ENCODE peak calls at places on chromosome 22, in seven cellular contexts. B is gastrocnemius medialis, X is substantia nigra, K is OCI-LY7, L is SJSA1, Q is dorsolateral prefrontal cortex, H is esophagus squamous epithelium. G is an unnamed sample.

GRCh38 chr22:31526275-31526674 is 29.9 kb downstream of the SFI1 start:
- DNase-seq in X (no peak), K (no peak), B (no peak), L (no peak), Q (no peak), H (no peak), G (no peak)

GRCh38 chr22:29311468-29312217 is 3.9 kb downstream of the RASL10A start:
- DNase-seq in Q (peak), B (no peak), X (no peak), K (no peak), L (peak), H (no peak), G (no peak)

GRCh38 chr22:29049655-29050263 is 11.9 kb downstream of the C22orf31 start:
- DNase-seq in X (no peak), B (no peak), Q (no peak), L (no peak), K (no peak), H (no peak), G (no peak)

GRCh38 chr22:39278040-39278439 is 33.3 kb upstream of the PDGFB start:
- DNase-seq in H (no peak), X (no peak), B (peak), Q (no peak), L (peak), K (no peak), G (no peak)

GRCh38 chr22:49858827-49859226 is 5.2 kb downstream of the ZBED4 start:
- DNase-seq in L (no peak), K (no peak), B (no peak), H (no peak), X (no peak), Q (no peak), G (no peak)

GRCh38 chr22:29011200-29011867 is 50.3 kb downstream of the C22orf31 start:
- DNase-seq in Q (no peak), B (no peak), H (no peak), K (no peak), X (peak), L (no peak), G (peak)

GRCh38 chr22:29967461-29967860 is 84.5 kb downstream of the MTMR3 start:
- DNase-seq in L (no peak), X (no peak), K (no peak), Q (no peak), B (no peak), H (no peak), G (no peak)

GRCh38 chr22:31629741-31630184 is 32.3 kb downstream of the PISD start:
- DNase-seq in B (no peak), L (no peak), H (no peak), K (peak), Q (no peak), X (no peak), G (no peak)

GRCh38 chr22:20018001-20018400 is 1.4 kb upstream of the ARVCF start:
- DNase-seq in K (no peak), B (no peak), Q (no peak), X (no peak), H (no peak), L (no peak), G (no peak)

GRCh38 chr22:35352214-35353111 is 28.4 kb upstream of the HMOX1 start:
- DNase-seq in Q (no peak), K (peak), L (no peak), X (peak), B (peak), H (peak), G (peak)

GRCh38 chr22:19779011-19779421 is 18.4 kb downstream of the TBX1 start:
- DNase-seq in K (peak), B (no peak), X (no peak), Q (no peak), H (no peak), L (no peak), G (no peak)

GRCh38 chr22:33321466-33321865 is 263.3 kb upstream of the SYN3 start:
- DNase-seq in X (no peak), L (no peak), Q (no peak), H (no peak), K (no peak), B (no peak), G (no peak)

GRCh38 chr22:19877626-19878339 is 23.1 kb upstream of the GNB1L start:
- DNase-seq in X (no peak), H (no peak), Q (peak), L (no peak), B (no peak), K (no peak), G (no peak)

GRCh38 chr22:45164217-45165123 is 745 bp downstream of the NUP50 start:
- DNase-seq in L (no peak), K (peak), B (no peak), Q (no peak), H (no peak), X (no peak), G (no peak)

GRCh38 chr22:29780781-29781676 is 13.9 kb downstream of the UQCR10 start:
- DNase-seq in X (no peak), B (no peak), Q (peak), H (no peak), K (no peak), L (peak), G (no peak)

GRCh38 chr22:29787371-29787980 is 20.3 kb downstream of the UQCR10 start:
- DNase-seq in B (no peak), L (no peak), H (no peak), Q (no peak), X (no peak), K (no peak), G (no peak)

GRCh38 chr22:19519041-19519926 is 4.9 kb downstream of the CLDN5 start:
- DNase-seq in H (no peak), B (no peak), Q (no peak), K (no peak), L (peak), X (no peak), G (no peak)

GRCh38 chr22:21592422-21592821 is 24.9 kb downstream of the UBE2L3 start:
- DNase-seq in K (no peak), L (no peak), B (no peak), X (no peak), H (no peak), Q (no peak), G (no peak)

GRCh38 chr22:19871845-19872778 is 17.4 kb upstream of the GNB1L start:
- DNase-seq in X (no peak), B (no peak), H (no peak), K (no peak), Q (peak), L (peak), G (no peak)

GRCh38 chr22:26517429-26517828 is 5.2 kb upstream of the TFIP11 start:
- DNase-seq in B (no peak), H (no peak), Q (no peak), X (no peak), K (no peak), L (no peak), G (no peak)

DNA sequence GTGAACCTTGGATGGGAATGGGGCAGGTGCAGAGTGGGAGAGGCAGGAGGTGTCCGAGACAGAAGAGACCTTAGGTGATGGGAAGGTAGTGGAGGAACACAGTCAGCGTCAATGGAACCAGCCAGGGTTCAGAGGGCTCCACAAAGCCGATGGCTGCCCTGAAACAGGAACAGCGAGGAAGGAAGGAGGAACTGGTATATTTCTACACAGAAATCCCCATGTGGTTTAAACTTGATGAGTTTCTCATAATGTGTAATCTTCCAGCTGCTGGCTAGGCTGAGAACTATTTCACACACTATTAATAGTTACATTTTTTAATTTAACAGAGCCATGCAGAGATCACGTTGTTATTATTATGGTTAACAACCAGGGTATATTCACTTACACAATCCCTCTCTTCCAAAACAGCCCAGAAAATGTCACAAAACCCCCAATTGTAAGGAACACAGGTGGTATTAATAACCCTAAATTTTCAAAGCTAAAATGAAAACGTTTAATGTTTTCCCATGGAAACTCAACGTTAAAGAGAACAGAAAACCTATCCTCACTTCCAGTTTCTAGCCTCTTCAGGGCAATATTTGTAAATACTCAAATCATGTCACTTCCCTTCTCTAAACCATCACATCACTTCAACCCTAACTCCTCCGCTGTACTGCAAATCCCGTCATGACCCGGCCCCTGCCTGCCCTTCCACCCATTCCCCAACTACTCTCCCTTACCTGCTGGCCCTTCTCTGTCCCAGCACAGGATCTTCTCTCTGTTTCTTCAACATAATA is 74.5 kb upstream of the ARFGAP3 start:
- DNase-seq in X (no peak), B (no peak), K (peak), L (no peak), Q (no peak), H (no peak), G (no peak)
- H3K27ac ChIP-seq in X (peak), B (peak), K (peak), L (no peak), Q (peak), H (peak), G (peak)

GRCh38 chr22:23837496-23837859 is 1.3 kb downstream of the DERL3 start:
- DNase-seq in L (no peak), X (no peak), K (no peak), B (no peak), H (no peak), Q (no peak), G (no peak)

GRCh38 chr22:23836692-23837495 is 1.9 kb downstream of the DERL3 start:
- DNase-seq in H (no peak), B (no peak), Q (no peak), X (no peak), L (no peak), K (no peak), G (no peak)

GRCh38 chr22:23835773-23836144 is 3.0 kb downstream of the DERL3 start:
- DNase-seq in K (no peak), L (no peak), X (no peak), H (no peak), B (peak), Q (peak), G (no peak)

GRCh38 chr22:23834830-23835772 is 3.7 kb downstream of the DERL3 start:
- DNase-seq in B (peak), X (peak), K (no peak), Q (peak), H (no peak), L (no peak), G (peak)

GRCh38 chr22:23836281-23836680 is 2.5 kb downstream of the DERL3 start:
- DNase-seq in Q (no peak), B (no peak), K (no peak), L (no peak), X (no peak), H (no peak), G (no peak)
- H3K27ac ChIP-seq in Q (no peak), B (peak), K (peak), L (no peak), X (no peak), H (no peak), G (no peak)

DNA sequence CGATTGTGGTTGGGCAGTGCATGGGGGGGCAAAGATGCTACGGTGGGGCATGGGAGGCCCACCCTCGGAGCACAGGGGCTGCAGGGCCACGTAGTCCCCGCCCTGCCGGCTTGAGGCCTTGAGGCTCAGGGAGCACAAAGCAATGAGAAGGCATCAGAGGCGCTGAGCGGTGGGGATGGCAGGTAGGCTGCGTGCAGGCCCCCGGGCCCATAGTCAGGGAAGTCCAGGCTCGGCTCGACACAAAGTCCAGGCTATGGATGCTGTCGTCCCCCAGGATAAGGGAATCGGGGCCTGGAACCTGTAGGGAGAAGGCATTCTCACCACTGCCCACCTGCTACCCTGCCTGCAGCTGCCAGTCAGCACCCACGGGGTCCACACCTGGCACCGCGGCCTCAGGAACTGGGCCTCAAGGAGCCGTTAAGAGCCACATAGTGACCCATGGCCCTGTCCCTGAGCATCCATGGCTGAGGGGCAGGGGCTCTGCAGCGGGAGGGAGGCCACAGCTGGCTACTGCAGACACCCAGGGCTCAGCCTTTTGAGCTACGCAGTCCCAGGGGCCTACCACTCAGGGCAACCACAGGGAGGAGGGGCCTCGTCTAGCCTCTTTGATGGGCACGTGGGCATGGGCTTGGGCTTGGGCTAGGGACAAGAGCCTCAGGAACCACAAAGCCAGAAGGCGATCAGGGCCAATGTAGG is 179.7 kb downstream of the IGLL1 start:
- DNase-seq in X (no peak), L (no peak), H (no peak), B (no peak), Q (no peak), K (no peak), G (no peak)
- H3K27ac ChIP-seq in X (no peak), L (peak), H (no peak), B (no peak), Q (no peak), K (no peak), G (no peak)

GRCh38 chr22:37229012-37229804 is 14.9 kb downstream of the RAC2 start:
- DNase-seq in K (peak), X (no peak), H (no peak), L (peak), Q (no peak), B (no peak), G (no peak)
- H3K27ac ChIP-seq in K (peak), X (peak), H (peak), L (peak), Q (no peak), B (no peak), G (no peak)

DNA sequence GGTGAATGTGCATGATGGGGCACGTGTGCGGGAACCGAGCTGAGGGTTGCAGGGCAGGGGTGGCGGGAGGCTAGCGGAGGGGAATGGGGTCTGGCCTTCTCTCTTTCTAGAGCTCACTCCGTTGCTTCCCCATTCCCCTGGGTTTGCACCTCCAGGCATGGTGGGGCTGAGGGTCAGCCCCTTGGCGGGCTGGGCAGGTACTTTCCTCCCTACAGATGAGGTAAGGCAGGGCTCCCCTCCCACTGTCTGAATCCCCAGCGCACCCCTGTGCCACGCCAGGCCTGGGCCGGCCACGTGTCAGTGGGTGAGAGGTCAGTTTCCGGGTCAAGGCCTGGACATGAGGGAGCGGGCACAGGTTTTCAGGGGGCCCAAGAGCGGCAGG is 8.9 kb downstream of the SUSD2 start:
- DNase-seq in X (no peak), L (no peak), K (no peak), B (no peak), Q (no peak), H (no peak), G (no peak)
- H3K27ac ChIP-seq in X (no peak), L (no peak), K (no peak), B (no peak), Q (no peak), H (no peak), G (no peak)

GRCh38 chr22:18070041-18070440 is 7.7 kb upstream of the PEX26 start:
- DNase-seq in B (no peak), K (no peak), Q (no peak), H (no peak), L (no peak), X (no peak), G (no peak)

GRCh38 chr22:18068381-18068988 is 9.3 kb upstream of the PEX26 start:
- DNase-seq in B (no peak), K (no peak), X (no peak), L (no peak), H (no peak), Q (no peak), G (no peak)

GRCh38 chr22:18070556-18071306 is 7.1 kb upstream of the PEX26 start:
- DNase-seq in B (no peak), X (no peak), K (peak), H (no peak), L (no peak), Q (no peak), G (no peak)

GRCh38 chr22:18067548-18068341 is 10.0 kb upstream of the PEX26 start:
- DNase-seq in Q (no peak), B (no peak), L (no peak), H (no peak), X (no peak), K (peak), G (no peak)

DNA sequence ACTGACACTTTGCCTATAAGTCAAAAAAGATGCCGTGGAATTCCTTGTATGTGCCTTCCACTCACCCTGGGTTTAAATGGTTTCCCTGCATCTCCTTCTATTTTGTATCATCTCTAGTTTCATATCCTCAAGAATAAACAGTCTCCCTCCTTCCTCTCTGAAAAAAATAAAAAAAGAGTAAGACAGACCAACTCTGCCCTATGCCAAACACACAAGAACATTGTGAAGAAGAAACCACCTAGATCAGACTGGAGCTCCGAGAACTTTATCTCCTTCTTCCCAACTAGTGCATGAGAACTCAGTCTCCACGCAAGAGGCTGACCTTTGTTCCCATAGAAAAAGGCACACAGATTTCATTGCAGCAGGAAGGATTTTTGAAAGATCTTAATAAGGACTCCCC is 8.8 kb upstream of the PEX26 start:
- DNase-seq in H (no peak), Q (no peak), X (no peak), L (no peak), K (peak), B (no peak), G (no peak)
- H3K27ac ChIP-seq in H (peak), Q (no peak), X (no peak), L (no peak), K (peak), B (no peak), G (no peak)

GRCh38 chr22:27843441-27843840 is 41.9 kb upstream of the MN1 start:
- DNase-seq in L (no peak), H (no peak), Q (no peak), B (no peak), K (no peak), X (no peak), G (no peak)

GRCh38 chr22:27842994-27843431 is 41.5 kb upstream of the MN1 start:
- DNase-seq in Q (no peak), K (no peak), L (no peak), B (no peak), H (no peak), X (no peak), G (no peak)

GRCh38 chr22:27844656-27845602 is 43.4 kb upstream of the MN1 start:
- DNase-seq in B (no peak), L (no peak), X (no peak), Q (no peak), H (no peak), K (no peak), G (no peak)

GRCh38 chr22:27845603-27846100 is 44.1 kb upstream of the MN1 start:
- DNase-seq in L (no peak), B (no peak), H (no peak), Q (no peak), K (no peak), X (no peak), G (no peak)

GRCh38 chr22:27844256-27844655 is 42.7 kb upstream of the MN1 start:
- DNase-seq in X (no peak), K (no peak), L (no peak), H (no peak), B (no peak), Q (no peak), G (no peak)
- H3K27ac ChIP-seq in X (no peak), K (no peak), L (no peak), H (no peak), B (no peak), Q (no peak), G (no peak)

GRCh38 chr22:48705159-48705916 is 1122.3 kb downstream of the BRD1 start:
- DNase-seq in L (no peak), H (no peak), X (no peak), B (no peak), Q (peak), K (no peak), G (no peak)

GRCh38 chr22:48705917-48706605 is 1121.6 kb downstream of the BRD1 start:
- DNase-seq in L (no peak), H (no peak), Q (peak), B (no peak), K (no peak), X (no peak), G (no peak)

GRCh38 chr22:48703265-48703941 is 1124.3 kb downstream of the BRD1 start:
- DNase-seq in L (no peak), H (no peak), B (no peak), K (no peak), X (no peak), Q (peak), G (no peak)

GRCh38 chr22:48702573-48703264 is 1125.0 kb downstream of the BRD1 start:
- DNase-seq in L (no peak), K (no peak), Q (peak), H (no peak), B (no peak), X (peak), G (peak)

GRCh38 chr22:48704335-48704734 is 1123.3 kb downstream of the BRD1 start:
- DNase-seq in Q (peak), H (no peak), K (no peak), L (no peak), B (no peak), X (no peak), G (no peak)
- H3K27ac ChIP-seq in Q (no peak), H (no peak), K (no peak), L (no peak), B (no peak), X (peak), G (no peak)

DNA sequence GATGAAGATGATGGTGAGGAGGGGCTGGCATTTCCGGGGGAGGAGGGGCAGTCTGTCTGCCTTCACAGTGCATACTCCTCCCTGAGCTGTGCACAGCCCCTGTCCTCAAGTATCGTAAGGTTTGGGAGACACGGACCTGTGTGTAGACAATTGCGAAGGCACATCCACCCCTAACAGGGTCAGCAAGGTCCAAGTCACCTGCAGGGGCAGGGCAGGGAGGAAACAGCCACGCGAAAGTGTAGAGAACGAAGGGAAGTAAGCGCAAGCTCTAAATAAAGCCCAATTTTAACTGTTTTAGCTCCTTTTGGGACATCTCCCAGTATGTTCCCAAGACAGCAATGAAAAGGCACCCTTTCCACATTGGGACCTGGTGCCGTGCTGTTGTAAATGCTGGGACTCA is 448.2 kb downstream of the TBC1D22A start:
- DNase-seq in L (no peak), B (no peak), X (no peak), K (no peak), H (no peak), Q (no peak), G (no peak)
- H3K27ac ChIP-seq in L (no peak), B (no peak), X (no peak), K (no peak), H (no peak), Q (no peak), G (no peak)

GRCh38 chr22:40678493-40679248 is 613 bp upstream of the MCHR1 start:
- DNase-seq in K (no peak), H (no peak), B (no peak), Q (no peak), L (no peak), X (no peak), G (no peak)
- H3K27ac ChIP-seq in K (no peak), H (no peak), B (no peak), Q (no peak), L (no peak), X (no peak), G (no peak)